ENCODE peak calls at places on chromosomes 5 and 9, in nine cellular contexts. F is GF-D8; I is dermis microvascular lymphatic vessel endothelial cell; C is left ventricle myocardium inferior; G is Jurkat, Clone E6-1; T is iris pigment epithelial cell; E is T-helper 2 cell; X is NCI-H1436 treated with DMSO at 0.1 percent for 48 hours; P is ELF-1. W is an unnamed sample.

GRCh38 chr5:10502578-10502977 is 60.9 kb downstream of the ROPN1L start:
- DNase-seq in G (no peak), X (no peak), I (no peak), C (no peak), T (no peak), E (no peak), P (no peak), F (peak), W (no peak)

GRCh38 chr5:9829621-9830020 is 199.5 kb upstream of the TAS2R1 start:
- DNase-seq in X (no peak), P (peak), I (no peak), T (no peak), E (no peak), F (no peak), C (no peak), G (no peak), W (no peak)

GRCh38 chr5:168822745-168823281 is 243.6 kb upstream of the PANK3 start:
- DNase-seq in X (no peak), E (no peak), G (no peak), P (no peak), T (no peak), C (no peak), I (no peak), F (no peak), W (no peak)

GRCh38 chr9:2623866-2624682 is 2.5 kb downstream of the VLDLR start:
- DNase-seq in I (no peak), T (no peak), F (no peak), G (no peak), P (peak), C (no peak), E (no peak), X (no peak), W (no peak)

GRCh38 chr9:109440797-109441287 is 57.3 kb downstream of the PTPN3 start:
- DNase-seq in I (peak), X (no peak), E (peak), F (peak), P (peak), C (no peak), T (peak), G (peak), W (no peak)

GRCh38 chr9:95092321-95093072 is 225.0 kb downstream of the FANCC start:
- DNase-seq in F (no peak), E (no peak), X (no peak), G (peak), T (peak), P (peak), I (no peak), C (no peak), W (peak)

GRCh38 chr9:127955294-127956015 is 17.8 kb upstream of the DPM2 start:
- DNase-seq in G (peak), F (peak), C (peak), E (peak), X (peak), P (peak), I (peak), T (no peak), W (no peak)

GRCh38 chr9:108830292-108830691 is 25.5 kb downstream of the ACTL7B start:
- DNase-seq in F (no peak), I (no peak), X (no peak), T (peak), P (no peak), G (no peak), E (no peak), C (no peak), W (no peak)